ENCODE peak calls at places on chromosomes 11 and 22, in five cellular contexts. K is neuronal stem cell, V is EL, O is adrenal gland, D is aorta. E is an unnamed sample.

GRCh38 chr11:37657645-37658044 is 1059.6 kb upstream of the RAG2 start:
- DNase-seq in K (no peak), O (no peak), V (peak; percentile 22), D (no peak), E (no peak)

GRCh38 chr11:101254037-101254436 is 124.4 kb upstream of the PGR start:
- DNase-seq in K (no peak), V (no peak), O (no peak), D (no peak), E (no peak)

GRCh38 chr22:38012604-38013072 is 28.3 kb upstream of the SOX10 start:
- DNase-seq in V (peak; percentile 30), D (no peak), K (no peak), O (peak; percentile 42), E (no peak)

GRCh38 chr11:68841718-68842426 is at the start of gene CPT1A:
- DNase-seq in O (peak; percentile 71), D (peak; percentile 94), V (peak; percentile 73), K (no peak), E (peak; percentile 93)

GRCh38 chr11:62497132-62497915 is 49.3 kb downstream of the AHNAK start:
- DNase-seq in O (no peak), V (peak; percentile 59), D (no peak), K (no peak), E (peak; percentile 62)

GRCh38 chr11:86625981-86626380 is 46.4 kb downstream of the ME3 start:
- DNase-seq in D (no peak), O (no peak), V (no peak), K (no peak), E (no peak)

GRCh38 chr22:38174626-38175025 is 7.0 kb downstream of the PLA2G6 start:
- DNase-seq in V (no peak), K (no peak), O (peak; percentile 12), D (peak; percentile 39), E (no peak)

GRCh38 chr11:117978982-117979381 is 7.2 kb upstream of the IL10RA start:
- DNase-seq in K (no peak), D (no peak), O (no peak), V (no peak), E (no peak)